ENCODE peak calls at places on chromosome 9, in ten cellular contexts. One of them, this sample, is unnamed.

GRCh38 chr9:37026936-37027581 is 7.0 kb downstream of the PAX5 start:
- DNase-seq in SK-N-SH: no peak
- DNase-seq in CD8-positive, alpha-beta T cell: no peak
- DNase-seq in GDM1: no peak
- DNase-seq in nephron progenitor cell: no peak
- DNase-seq in C1 segment of cervical spinal cord: no peak
- DNase-seq in epithelial cell of esophagus: no peak
- DNase-seq in HTR-8/SVneo: no peak
- DNase-seq in BJ: no peak
- DNase-seq in T-cell: no peak
- DNase-seq in this sample: no peak

GRCh38 chr9:98315551-98316060 is 60.2 kb upstream of the TBC1D2 start:
- DNase-seq in SK-N-SH: peak; percentile 89
- DNase-seq in CD8-positive, alpha-beta T cell: peak; percentile 68
- DNase-seq in GDM1: peak; percentile 48
- DNase-seq in nephron progenitor cell: peak; percentile 94
- DNase-seq in C1 segment of cervical spinal cord: peak; percentile 39
- DNase-seq in epithelial cell of esophagus: peak; percentile 81
- DNase-seq in HTR-8/SVneo: peak; percentile 87
- DNase-seq in BJ: no peak
- DNase-seq in T-cell: peak; percentile 68
- DNase-seq in this sample: peak; percentile 36

GRCh38 chr9:101472891-101473290 is 37.3 kb upstream of the ALDOB start:
- DNase-seq in SK-N-SH: no peak
- DNase-seq in CD8-positive, alpha-beta T cell: no peak
- DNase-seq in GDM1: no peak
- DNase-seq in nephron progenitor cell: no peak
- DNase-seq in C1 segment of cervical spinal cord: no peak
- DNase-seq in epithelial cell of esophagus: no peak
- DNase-seq in HTR-8/SVneo: no peak
- DNase-seq in BJ: no peak
- DNase-seq in T-cell: no peak
- DNase-seq in this sample: no peak

GRCh38 chr9:132006657-132007370 is 72.9 kb downstream of the MED27 start:
- DNase-seq in SK-N-SH: no peak
- DNase-seq in CD8-positive, alpha-beta T cell: no peak
- DNase-seq in GDM1: no peak
- DNase-seq in nephron progenitor cell: no peak
- DNase-seq in C1 segment of cervical spinal cord: no peak
- DNase-seq in epithelial cell of esophagus: peak; percentile 87
- DNase-seq in HTR-8/SVneo: no peak
- DNase-seq in BJ: no peak
- DNase-seq in T-cell: no peak
- DNase-seq in this sample: no peak

GRCh38 chr9:114288233-114289051 is 34.5 kb upstream of the ORM1 start:
- DNase-seq in SK-N-SH: no peak
- DNase-seq in CD8-positive, alpha-beta T cell: no peak
- DNase-seq in GDM1: no peak
- DNase-seq in nephron progenitor cell: peak; percentile 41
- DNase-seq in C1 segment of cervical spinal cord: no peak
- DNase-seq in epithelial cell of esophagus: peak; percentile 91
- DNase-seq in HTR-8/SVneo: peak; percentile 45
- DNase-seq in BJ: no peak
- DNase-seq in T-cell: no peak
- DNase-seq in this sample: peak; percentile 23

GRCh38 chr9:81596671-81597426 is 92.5 kb downstream of the TLE1 start:
- DNase-seq in SK-N-SH: no peak
- DNase-seq in CD8-positive, alpha-beta T cell: no peak
- DNase-seq in GDM1: no peak
- DNase-seq in nephron progenitor cell: no peak
- DNase-seq in C1 segment of cervical spinal cord: no peak
- DNase-seq in epithelial cell of esophagus: no peak
- DNase-seq in HTR-8/SVneo: no peak
- DNase-seq in BJ: no peak
- DNase-seq in T-cell: no peak
- DNase-seq in this sample: no peak

GRCh38 chr9:133656211-133657119 is 20.3 kb downstream of the DBH start:
- DNase-seq in SK-N-SH: no peak
- DNase-seq in CD8-positive, alpha-beta T cell: peak; percentile 40
- DNase-seq in GDM1: no peak
- DNase-seq in nephron progenitor cell: no peak
- DNase-seq in C1 segment of cervical spinal cord: no peak
- DNase-seq in epithelial cell of esophagus: no peak
- DNase-seq in HTR-8/SVneo: no peak
- DNase-seq in BJ: no peak
- DNase-seq in T-cell: peak; percentile 19
- DNase-seq in this sample: no peak

GRCh38 chr9:124410321-124410913 is 4.8 kb downstream of the PSMB7 start:
- DNase-seq in SK-N-SH: no peak
- DNase-seq in CD8-positive, alpha-beta T cell: no peak
- DNase-seq in GDM1: no peak
- DNase-seq in nephron progenitor cell: no peak
- DNase-seq in C1 segment of cervical spinal cord: no peak
- DNase-seq in epithelial cell of esophagus: no peak
- DNase-seq in HTR-8/SVneo: no peak
- DNase-seq in BJ: no peak
- DNase-seq in T-cell: no peak
- DNase-seq in this sample: no peak

GRCh38 chr9:121207371-121207940 is 5.8 kb upstream of the RAB14 start:
- DNase-seq in SK-N-SH: no peak
- DNase-seq in CD8-positive, alpha-beta T cell: no peak
- DNase-seq in GDM1: no peak
- DNase-seq in nephron progenitor cell: no peak
- DNase-seq in C1 segment of cervical spinal cord: no peak
- DNase-seq in epithelial cell of esophagus: no peak
- DNase-seq in HTR-8/SVneo: no peak
- DNase-seq in BJ: no peak
- DNase-seq in T-cell: no peak
- DNase-seq in this sample: no peak

GRCh38 chr9:92711844-92712243 is 41.9 kb upstream of the IPPK start:
- DNase-seq in SK-N-SH: no peak
- DNase-seq in CD8-positive, alpha-beta T cell: no peak
- DNase-seq in GDM1: no peak
- DNase-seq in nephron progenitor cell: no peak
- DNase-seq in C1 segment of cervical spinal cord: no peak
- DNase-seq in epithelial cell of esophagus: no peak
- DNase-seq in HTR-8/SVneo: no peak
- DNase-seq in BJ: no peak
- DNase-seq in T-cell: no peak
- DNase-seq in this sample: no peak

GRCh38 chr9:72471096-72471495 is 50.3 kb upstream of the TMC1 start:
- DNase-seq in SK-N-SH: no peak
- DNase-seq in CD8-positive, alpha-beta T cell: no peak
- DNase-seq in GDM1: no peak
- DNase-seq in nephron progenitor cell: no peak
- DNase-seq in C1 segment of cervical spinal cord: no peak
- DNase-seq in epithelial cell of esophagus: peak; percentile 33
- DNase-seq in HTR-8/SVneo: no peak
- DNase-seq in BJ: no peak
- DNase-seq in T-cell: no peak
- DNase-seq in this sample: no peak

GRCh38 chr9:93257808-93258331 is 73.9 kb downstream of the WNK2 start:
- DNase-seq in SK-N-SH: peak; percentile 11
- DNase-seq in CD8-positive, alpha-beta T cell: no peak
- DNase-seq in GDM1: no peak
- DNase-seq in nephron progenitor cell: no peak
- DNase-seq in C1 segment of cervical spinal cord: no peak
- DNase-seq in epithelial cell of esophagus: peak; percentile 58
- DNase-seq in HTR-8/SVneo: no peak
- DNase-seq in BJ: no peak
- DNase-seq in T-cell: no peak
- DNase-seq in this sample: no peak

GRCh38 chr9:112002131-112002846 is 105.7 kb downstream of the UGCG start:
- DNase-seq in SK-N-SH: no peak
- DNase-seq in CD8-positive, alpha-beta T cell: peak; percentile 13
- DNase-seq in GDM1: no peak
- DNase-seq in nephron progenitor cell: no peak
- DNase-seq in C1 segment of cervical spinal cord: no peak
- DNase-seq in epithelial cell of esophagus: no peak
- DNase-seq in HTR-8/SVneo: no peak
- DNase-seq in BJ: no peak
- DNase-seq in T-cell: no peak
- DNase-seq in this sample: no peak

GRCh38 chr9:124321935-124322334 is 64.2 kb downstream of the NEK6 start:
- DNase-seq in SK-N-SH: no peak
- DNase-seq in CD8-positive, alpha-beta T cell: no peak
- DNase-seq in GDM1: no peak
- DNase-seq in nephron progenitor cell: no peak
- DNase-seq in C1 segment of cervical spinal cord: no peak
- DNase-seq in epithelial cell of esophagus: no peak
- DNase-seq in HTR-8/SVneo: no peak
- DNase-seq in BJ: no peak
- DNase-seq in T-cell: no peak
- DNase-seq in this sample: no peak

GRCh38 chr9:136284311-136284710 is 19.6 kb downstream of the CCDC187 start:
- DNase-seq in SK-N-SH: no peak
- DNase-seq in CD8-positive, alpha-beta T cell: no peak
- DNase-seq in GDM1: no peak
- DNase-seq in nephron progenitor cell: no peak
- DNase-seq in C1 segment of cervical spinal cord: no peak
- DNase-seq in epithelial cell of esophagus: no peak
- DNase-seq in HTR-8/SVneo: no peak
- DNase-seq in BJ: no peak
- DNase-seq in T-cell: no peak
- DNase-seq in this sample: no peak

GRCh38 chr9:134453776-134454175 is 127.5 kb downstream of the RXRA start:
- DNase-seq in SK-N-SH: no peak
- DNase-seq in CD8-positive, alpha-beta T cell: no peak
- DNase-seq in GDM1: no peak
- DNase-seq in nephron progenitor cell: no peak
- DNase-seq in C1 segment of cervical spinal cord: no peak
- DNase-seq in epithelial cell of esophagus: no peak
- DNase-seq in HTR-8/SVneo: no peak
- DNase-seq in BJ: no peak
- DNase-seq in T-cell: no peak
- DNase-seq in this sample: no peak

GRCh38 chr9:137550958-137551655 is 572 bp upstream of the MRPL41 start:
- DNase-seq in SK-N-SH: peak; percentile 97
- DNase-seq in CD8-positive, alpha-beta T cell: no peak
- DNase-seq in GDM1: no peak
- DNase-seq in nephron progenitor cell: no peak
- DNase-seq in C1 segment of cervical spinal cord: no peak
- DNase-seq in epithelial cell of esophagus: no peak
- DNase-seq in HTR-8/SVneo: peak; percentile 76
- DNase-seq in BJ: no peak
- DNase-seq in T-cell: no peak
- DNase-seq in this sample: no peak

GRCh38 chr9:88741335-88741734 is 206.4 kb downstream of the NXNL2 start:
- DNase-seq in SK-N-SH: no peak
- DNase-seq in CD8-positive, alpha-beta T cell: no peak
- DNase-seq in GDM1: no peak
- DNase-seq in nephron progenitor cell: no peak
- DNase-seq in C1 segment of cervical spinal cord: no peak
- DNase-seq in epithelial cell of esophagus: no peak
- DNase-seq in HTR-8/SVneo: no peak
- DNase-seq in BJ: no peak
- DNase-seq in T-cell: no peak
- DNase-seq in this sample: no peak

GRCh38 chr9:21491742-21492141 is 9.6 kb upstream of the IFNE start:
- DNase-seq in SK-N-SH: no peak
- DNase-seq in CD8-positive, alpha-beta T cell: no peak
- DNase-seq in GDM1: no peak
- DNase-seq in nephron progenitor cell: no peak
- DNase-seq in C1 segment of cervical spinal cord: no peak
- DNase-seq in epithelial cell of esophagus: no peak
- DNase-seq in HTR-8/SVneo: peak; percentile 6
- DNase-seq in BJ: no peak
- DNase-seq in T-cell: no peak
- DNase-seq in this sample: no peak

GRCh38 chr9:112203536-112203935 is 28.4 kb upstream of the SUSD1 start:
- DNase-seq in SK-N-SH: no peak
- DNase-seq in CD8-positive, alpha-beta T cell: no peak
- DNase-seq in GDM1: no peak
- DNase-seq in nephron progenitor cell: no peak
- DNase-seq in C1 segment of cervical spinal cord: no peak
- DNase-seq in epithelial cell of esophagus: peak; percentile 43
- DNase-seq in HTR-8/SVneo: no peak
- DNase-seq in BJ: peak; percentile 35
- DNase-seq in T-cell: no peak
- DNase-seq in this sample: no peak

GRCh38 chr9:33719581-33720374 is 75.6 kb upstream of the PRSS3 start:
- DNase-seq in SK-N-SH: peak; percentile 48
- DNase-seq in CD8-positive, alpha-beta T cell: no peak
- DNase-seq in GDM1: peak; percentile 48
- DNase-seq in nephron progenitor cell: peak; percentile 55
- DNase-seq in C1 segment of cervical spinal cord: no peak
- DNase-seq in epithelial cell of esophagus: peak; percentile 40
- DNase-seq in HTR-8/SVneo: no peak
- DNase-seq in BJ: no peak
- DNase-seq in T-cell: no peak
- DNase-seq in this sample: no peak

GRCh38 chr9:87100001-87100400 is 152.7 kb upstream of the GAS1 start:
- DNase-seq in SK-N-SH: no peak
- DNase-seq in CD8-positive, alpha-beta T cell: no peak
- DNase-seq in GDM1: no peak
- DNase-seq in nephron progenitor cell: no peak
- DNase-seq in C1 segment of cervical spinal cord: no peak
- DNase-seq in epithelial cell of esophagus: no peak
- DNase-seq in HTR-8/SVneo: no peak
- DNase-seq in BJ: no peak
- DNase-seq in T-cell: no peak
- DNase-seq in this sample: no peak

GRCh38 chr9:37424204-37424685 is 1.7 kb downstream of the GRHPR start:
- DNase-seq in SK-N-SH: no peak
- DNase-seq in CD8-positive, alpha-beta T cell: no peak
- DNase-seq in GDM1: no peak
- DNase-seq in nephron progenitor cell: no peak
- DNase-seq in C1 segment of cervical spinal cord: no peak
- DNase-seq in epithelial cell of esophagus: no peak
- DNase-seq in HTR-8/SVneo: no peak
- DNase-seq in BJ: no peak
- DNase-seq in T-cell: no peak
- DNase-seq in this sample: no peak

GRCh38 chr9:120477534-120478001 is 102.4 kb downstream of the CDK5RAP2 start:
- DNase-seq in SK-N-SH: peak; percentile 64
- DNase-seq in CD8-positive, alpha-beta T cell: no peak
- DNase-seq in GDM1: no peak
- DNase-seq in nephron progenitor cell: peak; percentile 65
- DNase-seq in C1 segment of cervical spinal cord: peak; percentile 17
- DNase-seq in epithelial cell of esophagus: peak; percentile 91
- DNase-seq in HTR-8/SVneo: peak; percentile 35
- DNase-seq in BJ: peak; percentile 42
- DNase-seq in T-cell: no peak
- DNase-seq in this sample: peak; percentile 4

GRCh38 chr9:132616725-132617124 is 34.3 kb downstream of the BARHL1 start:
- DNase-seq in SK-N-SH: no peak
- DNase-seq in CD8-positive, alpha-beta T cell: no peak
- DNase-seq in GDM1: no peak
- DNase-seq in nephron progenitor cell: no peak
- DNase-seq in C1 segment of cervical spinal cord: no peak
- DNase-seq in epithelial cell of esophagus: no peak
- DNase-seq in HTR-8/SVneo: no peak
- DNase-seq in BJ: no peak
- DNase-seq in T-cell: no peak
- DNase-seq in this sample: no peak

This sample was measured in T1000.